ENCODE peak calls at places on chromosomes 3 and 15, in nine cellular contexts. X, Q, I, O, F, D, Y, T and G are unnamed samples.
A peak's percentile ranks its signal among the peaks of the same experiment; 100 is the strongest.

GRCh38 chr3:171833775-171834460 is 9.2 kb upstream of the TMEM212 start:
- DNase-seq in X (no peak), D (no peak), Y (no peak), F (no peak), I (peak; percentile 52), Q (no peak), O (peak; percentile 42), T (no peak), G (peak; percentile 83)

GRCh38 chr3:66803206-66803605 is 194.9 kb upstream of the KBTBD8 start:
- DNase-seq in Y (no peak), Q (no peak), I (no peak), D (no peak), T (no peak), X (no peak), O (peak; percentile 74), F (no peak), G (no peak)

GRCh38 chr3:144900366-144900765 is 928.7 kb downstream of the DIPK2A start:
- DNase-seq in D (no peak), F (no peak), Y (no peak), X (no peak), T (no peak), O (no peak), Q (no peak), I (peak; percentile 0), G (peak; percentile 42)

GRCh38 chr3:137110392-137110996 is 152.7 kb downstream of the IL20RB start:
- DNase-seq in T (no peak), X (no peak), Y (peak; percentile 11), O (peak; percentile 64), D (no peak), F (no peak), Q (no peak), I (peak; percentile 28), G (peak; percentile 35)

GRCh38 chr3:109921509-109921908 is 584.2 kb upstream of the DPPA4 start:
- DNase-seq in D (no peak), I (no peak), Q (no peak), T (no peak), X (no peak), O (peak; percentile 15), F (no peak), Y (no peak), G (no peak)

GRCh38 chr3:189513281-189514151 is 117.7 kb upstream of the TP63 start:
- DNase-seq in F (no peak), D (no peak), T (no peak), I (no peak), X (no peak), O (no peak), Q (no peak), Y (peak; percentile 68), G (no peak)

GRCh38 chr15:81273855-81274254 is 50.1 kb downstream of the STARD5 start:
- DNase-seq in T (no peak), Y (no peak), O (no peak), D (no peak), F (no peak), X (no peak), Q (no peak), I (no peak), G (no peak)

GRCh38 chr3:45259144-45259543 is 33.1 kb upstream of the TMEM158 start:
- DNase-seq in I (no peak), Q (no peak), Y (no peak), F (no peak), T (no peak), X (no peak), O (no peak), D (no peak), G (no peak)

GRCh38 chr15:55267401-55268053 is 22.1 kb downstream of the RAB27A start:
- DNase-seq in Q (no peak), Y (no peak), I (peak; percentile 15), X (peak; percentile 63), F (no peak), D (no peak), T (peak; percentile 52), O (no peak), G (peak; percentile 43)

GRCh38 chr3:25662921-25663320 is 1.8 kb downstream of the TOP2B start:
- DNase-seq in O (no peak), Q (no peak), Y (no peak), D (no peak), I (peak; percentile 9), X (no peak), T (no peak), F (no peak), G (no peak)

GRCh38 chr15:68633181-68634121 is 54.7 kb downstream of the CORO2B start:
- DNase-seq in O (no peak), I (no peak), D (no peak), F (no peak), T (no peak), X (no peak), Y (no peak), Q (no peak), G (no peak)

GRCh38 chr15:72786244-72786641 is 2.7 kb upstream of the ADPGK start:
- DNase-seq in D (no peak), Y (no peak), Q (no peak), T (no peak), I (no peak), X (no peak), O (no peak), F (no peak), G (no peak)

GRCh38 chr15:71294251-71294635 is 179.0 kb downstream of the THSD4 start:
- DNase-seq in X (no peak), F (no peak), O (no peak), D (no peak), I (no peak), Q (no peak), Y (no peak), T (no peak), G (no peak)

GRCh38 chr3:133945696-133946095 is 50.0 kb upstream of the RAB6B start:
- DNase-seq in I (no peak), T (no peak), Y (no peak), F (no peak), Q (peak; percentile 36), O (no peak), X (no peak), D (no peak), G (no peak)

GRCh38 chr15:66722757-66723540 is 20.9 kb downstream of the SMAD6 start:
- DNase-seq in Y (no peak), F (no peak), O (no peak), X (no peak), I (no peak), Q (no peak), D (no peak), T (no peak), G (no peak)

GRCh38 chr15:28984421-28985375 is 98.9 kb downstream of the APBA2 start:
- DNase-seq in D (peak; percentile 67), Y (no peak), I (peak; percentile 14), F (peak; percentile 45), T (no peak), X (no peak), O (no peak), Q (no peak), G (peak; percentile 46)

GRCh38 chr15:23074684-23075083 is 35.3 kb upstream of the TUBGCP5 start:
- DNase-seq in O (no peak), F (no peak), T (no peak), Y (no peak), X (no peak), D (no peak), Q (no peak), I (peak; percentile 21), G (peak; percentile 2)

GRCh38 chr3:37256447-37256846 is 82.1 kb upstream of the LRRFIP2 start:
- DNase-seq in Y (no peak), Q (no peak), X (no peak), D (no peak), O (peak; percentile 59), I (no peak), T (no peak), F (no peak), G (peak; percentile 35)
- TF ChIP-seq CTCF in Y (peak; percentile 39), Q (no peak), X (no peak), D (no peak), O (peak; percentile 37), I (peak; percentile 17), T (no peak), F (no peak), G (peak; percentile 28)

GRCh38 chr3:69324362-69325025 is 61.4 kb downstream of the FRMD4B start:
- DNase-seq in O (peak; percentile 68), X (no peak), F (no peak), T (peak; percentile 30), D (no peak), Q (no peak), Y (no peak), I (no peak), G (no peak)
- TF ChIP-seq CTCF in O (peak; percentile 72), X (peak; percentile 11), F (peak; percentile 41), T (no peak), D (no peak), Q (peak; percentile 14), Y (peak; percentile 51), I (peak; percentile 19), G (peak; percentile 21)

DNA sequence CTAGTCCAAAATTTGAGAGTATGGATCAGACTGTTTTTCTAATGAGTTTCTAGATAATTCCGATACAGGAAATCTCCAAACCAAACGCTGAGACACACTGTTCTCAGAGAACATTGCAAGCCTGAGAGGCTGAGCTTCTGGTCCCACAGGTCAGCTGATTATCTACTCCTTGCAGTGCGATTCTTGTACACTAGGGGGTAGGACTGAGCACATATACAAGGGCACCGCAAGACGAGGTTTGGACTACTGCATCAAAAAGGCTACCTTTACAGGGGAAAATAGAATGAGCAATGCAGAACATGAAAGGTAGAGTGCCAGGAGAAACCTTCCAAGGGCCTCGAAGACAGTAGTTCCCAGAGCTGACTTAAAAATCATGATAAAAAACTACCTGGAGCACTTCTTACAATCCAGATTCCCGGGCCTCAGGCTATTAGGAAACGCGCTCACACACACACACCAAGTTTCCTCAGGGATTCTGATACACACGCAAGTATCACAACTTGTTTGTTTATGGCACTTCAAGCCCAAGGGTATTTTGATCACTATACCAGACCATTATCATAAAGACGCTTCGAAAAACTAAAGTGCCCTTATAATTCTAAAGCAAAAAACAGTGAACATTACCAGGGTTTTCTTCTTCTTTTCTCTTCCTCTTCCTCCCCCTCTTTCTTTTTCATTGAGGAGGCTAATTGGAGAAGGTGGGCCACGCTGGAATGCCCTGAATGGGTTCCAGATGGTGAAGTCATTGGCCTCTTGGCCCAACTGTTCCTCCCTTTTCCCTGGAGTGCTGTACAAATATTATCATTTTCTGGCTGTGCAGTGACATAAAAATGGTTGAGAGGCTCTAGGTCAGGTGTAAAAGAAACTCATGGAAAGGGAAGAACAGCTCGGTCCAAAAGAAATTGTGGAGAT is 61.8 kb downstream of the SLC12A8 start:
- DNase-seq in X (peak; percentile 24), Y (no peak), I (no peak), Q (no peak), T (no peak), O (peak; percentile 86), F (peak; percentile 54), D (no peak), G (peak; percentile 59)
- TF ChIP-seq CTCF in X (peak; percentile 35), Y (peak; percentile 45), I (peak; percentile 26), Q (peak; percentile 19), T (peak; percentile 16), O (peak; percentile 83), F (peak; percentile 61), D (peak; percentile 69), G (peak; percentile 65)

DNA sequence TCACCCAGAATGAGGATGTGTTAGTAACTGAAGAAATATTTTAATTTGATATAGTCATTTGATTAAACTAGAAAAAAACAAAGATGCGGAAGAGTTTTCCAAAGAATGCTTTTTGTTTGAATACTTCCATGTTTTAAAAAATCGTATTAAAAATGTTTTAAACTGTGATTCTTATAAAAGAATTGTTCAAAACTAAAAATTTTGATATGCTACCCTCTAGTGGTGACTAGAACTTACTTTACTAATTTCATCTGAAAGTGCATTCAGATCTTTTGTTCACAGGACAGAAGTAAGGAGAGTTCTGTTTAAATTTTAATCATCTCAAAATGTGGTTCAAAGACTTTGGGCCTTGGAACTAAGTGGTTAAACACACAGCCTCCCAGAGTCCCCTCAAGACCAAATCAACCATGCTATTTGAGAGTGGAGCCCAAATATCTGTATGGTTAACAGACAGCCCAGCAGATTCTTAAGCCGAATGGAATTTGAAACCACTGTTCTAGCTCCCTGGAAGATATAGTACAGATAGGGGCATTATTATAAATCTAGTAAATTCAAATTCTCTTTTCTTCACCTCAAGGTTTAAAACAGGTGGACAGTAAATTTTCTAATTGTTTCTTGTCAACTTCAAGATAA is 45.2 kb upstream of the SYNPR start:
- DNase-seq in I (peak; percentile 11), O (peak; percentile 57), F (no peak), X (no peak), Q (no peak), T (no peak), D (no peak), Y (no peak), G (peak; percentile 17)
- TF ChIP-seq CTCF in I (peak; percentile 48), O (peak; percentile 75), F (peak; percentile 66), X (no peak), Q (no peak), T (no peak), D (peak; percentile 72), Y (peak; percentile 34), G (peak; percentile 34)